ENCODE peak calls at places on chromosomes 6 and 20, in six cellular contexts. X is ovary, V is body of pancreas, P is HCT116, S is IMR-90, F is breast epithelium. Q is an unnamed sample.

GRCh38 chr6:81668615-81669047 is 83.8 kb downstream of the TENT5A start:
- DNase-seq in X (no peak), V (no peak), P (no peak), S (no peak), F (no peak), Q (no peak)

GRCh38 chr6:23505021-23505420 is 621.0 kb upstream of the NRSN1 start:
- DNase-seq in X (no peak), V (no peak), P (no peak), S (peak; percentile 77), F (no peak), Q (no peak)

GRCh38 chr6:34496103-34496685 is 30.3 kb downstream of the PACSIN1 start:
- DNase-seq in X (no peak), V (no peak), P (no peak), S (no peak), F (no peak), Q (no peak)

GRCh38 chr6:16585805-16586204 is 175.5 kb downstream of the ATXN1 start:
- DNase-seq in X (no peak), V (no peak), P (no peak), S (no peak), F (no peak), Q (no peak)

GRCh38 chr20:8663424-8663823 is 405.5 kb upstream of the PLCB4 start:
- DNase-seq in X (no peak), V (no peak), P (no peak), S (no peak), F (no peak), Q (no peak)

GRCh38 chr6:157651731-157652490 is 171.1 kb upstream of the SNX9 start:
- DNase-seq in X (no peak), V (no peak), P (no peak), S (no peak), F (no peak), Q (no peak)

GRCh38 chr20:11445161-11445560 is 472.5 kb upstream of the BTBD3 start:
- DNase-seq in X (no peak), V (no peak), P (no peak), S (no peak), F (no peak), Q (no peak)

GRCh38 chr20:57450419-57450818 is 59.2 kb downstream of the RBM38 start:
- DNase-seq in X (no peak), V (no peak), P (no peak), S (peak; percentile 13), F (no peak), Q (peak; percentile 59)

GRCh38 chr20:32356935-32357868 is 929 bp upstream of the ASXL1 start:
- DNase-seq in X (no peak), V (peak; percentile 45), P (peak; percentile 15), S (peak; percentile 50), F (no peak), Q (peak; percentile 70)

GRCh38 chr20:58652606-58653303 is 1.7 kb downstream of the STX16 start:
- DNase-seq in X (no peak), V (no peak), P (no peak), S (no peak), F (no peak), Q (peak; percentile 32)

GRCh38 chr20:50618537-50618936 is 72.8 kb downstream of the RIPOR3 start:
- DNase-seq in X (no peak), V (no peak), P (no peak), S (no peak), F (no peak), Q (no peak)

GRCh38 chr20:33744773-33745385 is 13.1 kb downstream of the ZNF341 start:
- DNase-seq in X (no peak), V (no peak), P (no peak), S (no peak), F (no peak), Q (no peak)

GRCh38 chr6:106858653-106859092 is 115.9 kb downstream of the CD24 start:
- DNase-seq in X (no peak), V (peak; percentile 18), P (no peak), S (peak; percentile 20), F (peak; percentile 40), Q (peak; percentile 62)

GRCh38 chr20:14744723-14745122 is 407.3 kb upstream of the FLRT3 start:
- DNase-seq in X (no peak), V (no peak), P (no peak), S (no peak), F (no peak), Q (no peak)

GRCh38 chr6:161694995-161695394 is 421.1 kb upstream of the AGPAT4 start:
- DNase-seq in X (no peak), V (peak; percentile 23), P (peak; percentile 7), S (no peak), F (no peak), Q (peak; percentile 17)

GRCh38 chr20:17617212-17617867 is 47.5 kb downstream of the DSTN start:
- DNase-seq in X (peak; percentile 73), V (peak; percentile 58), P (peak; percentile 18), S (no peak), F (peak; percentile 59), Q (peak; percentile 56)

DNA sequence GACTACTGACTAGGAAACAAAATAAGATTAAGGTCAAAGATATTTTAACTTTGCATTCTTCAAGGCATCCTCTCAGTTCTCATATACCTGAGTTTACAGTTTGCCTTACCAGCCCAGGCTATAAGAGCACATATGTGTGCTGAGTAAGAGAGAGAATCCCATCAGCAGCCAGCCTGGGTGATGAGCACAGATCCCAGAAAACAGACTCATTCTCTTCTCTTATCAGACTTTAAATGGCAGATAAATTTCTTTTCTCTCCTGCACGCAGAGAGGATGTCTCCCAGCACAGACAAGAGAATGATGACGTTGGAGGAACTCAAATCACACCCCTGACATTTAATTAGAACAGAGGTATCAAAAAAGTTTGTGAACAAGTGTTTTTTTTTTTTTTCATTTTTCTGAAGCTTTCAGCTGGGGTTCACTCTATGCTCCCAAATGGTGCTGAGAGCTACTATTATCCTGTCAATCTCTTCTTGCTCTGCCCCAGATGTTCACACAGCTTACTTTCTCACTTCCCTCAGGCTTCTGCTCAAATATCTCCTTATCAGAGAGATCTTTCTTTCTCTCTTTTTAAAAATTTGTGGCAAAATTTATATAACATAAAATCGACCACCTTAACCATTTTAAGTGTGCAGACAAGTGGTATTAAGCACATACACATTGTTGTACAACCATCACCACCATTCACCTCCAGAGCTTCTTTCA is 22.4 kb upstream of the HACE1 start:
- DNase-seq in X (no peak), V (no peak), P (no peak), S (no peak), F (no peak), Q (no peak)
- TF ChIP-seq POLR2A in X (no peak), V (no peak), P (no peak), S (no peak), F (no peak), Q (no peak)

DNA sequence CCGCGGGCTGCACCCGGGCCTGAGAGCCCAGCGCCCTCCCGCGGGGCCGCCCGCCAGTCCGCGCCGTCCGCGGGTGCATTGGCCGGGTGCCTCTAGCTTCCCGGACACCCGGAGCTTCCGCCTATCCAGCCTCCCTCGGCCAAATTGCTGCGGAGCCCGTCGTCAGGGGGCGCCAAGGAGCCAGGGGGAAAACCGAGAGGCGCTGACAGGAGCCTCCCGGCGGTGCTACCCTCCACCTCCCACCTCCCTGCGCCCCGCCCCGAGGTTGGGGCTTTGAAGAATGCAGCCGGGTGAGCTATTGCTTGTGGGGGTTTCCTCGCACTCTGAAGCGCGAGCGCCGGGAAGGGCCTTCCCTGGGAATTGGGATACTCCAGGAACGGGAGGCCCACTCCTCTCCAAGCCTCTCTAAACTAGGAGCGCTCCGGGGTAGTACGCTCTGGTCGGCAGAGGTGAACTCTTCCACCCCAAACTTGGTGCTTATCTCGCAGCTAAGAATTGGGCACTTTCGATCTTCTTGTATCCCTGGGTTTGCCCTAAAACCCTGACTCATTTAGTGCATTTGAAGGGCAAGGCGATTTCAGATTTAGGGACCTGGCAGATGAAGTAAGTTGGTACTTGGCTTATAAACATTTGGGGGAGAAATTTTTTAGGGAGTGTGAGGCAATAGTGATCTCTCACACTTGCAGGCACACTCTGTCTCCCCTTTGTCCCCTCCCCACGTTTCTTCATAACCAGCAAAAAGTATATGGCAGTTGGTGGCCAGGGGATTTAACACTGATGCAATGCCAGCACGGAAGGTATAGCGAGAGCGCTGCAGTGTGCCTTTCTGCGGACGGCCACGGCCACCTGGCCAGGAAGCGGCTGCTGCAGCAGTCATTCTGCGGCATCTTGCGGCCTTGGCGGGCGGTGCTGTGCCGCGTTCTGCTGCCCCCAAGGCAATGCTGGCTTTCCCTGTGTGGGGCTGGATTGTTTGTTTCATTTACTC is 556 bp downstream of the BEND6 start:
- DNase-seq in X (peak; percentile 88), V (peak; percentile 78), P (peak; percentile 87), S (peak; percentile 91), F (peak; percentile 53), Q (peak; percentile 85)
- TF ChIP-seq POLR2A in X (no peak), V (no peak), P (no peak), S (no peak), F (no peak), Q (no peak)

DNA sequence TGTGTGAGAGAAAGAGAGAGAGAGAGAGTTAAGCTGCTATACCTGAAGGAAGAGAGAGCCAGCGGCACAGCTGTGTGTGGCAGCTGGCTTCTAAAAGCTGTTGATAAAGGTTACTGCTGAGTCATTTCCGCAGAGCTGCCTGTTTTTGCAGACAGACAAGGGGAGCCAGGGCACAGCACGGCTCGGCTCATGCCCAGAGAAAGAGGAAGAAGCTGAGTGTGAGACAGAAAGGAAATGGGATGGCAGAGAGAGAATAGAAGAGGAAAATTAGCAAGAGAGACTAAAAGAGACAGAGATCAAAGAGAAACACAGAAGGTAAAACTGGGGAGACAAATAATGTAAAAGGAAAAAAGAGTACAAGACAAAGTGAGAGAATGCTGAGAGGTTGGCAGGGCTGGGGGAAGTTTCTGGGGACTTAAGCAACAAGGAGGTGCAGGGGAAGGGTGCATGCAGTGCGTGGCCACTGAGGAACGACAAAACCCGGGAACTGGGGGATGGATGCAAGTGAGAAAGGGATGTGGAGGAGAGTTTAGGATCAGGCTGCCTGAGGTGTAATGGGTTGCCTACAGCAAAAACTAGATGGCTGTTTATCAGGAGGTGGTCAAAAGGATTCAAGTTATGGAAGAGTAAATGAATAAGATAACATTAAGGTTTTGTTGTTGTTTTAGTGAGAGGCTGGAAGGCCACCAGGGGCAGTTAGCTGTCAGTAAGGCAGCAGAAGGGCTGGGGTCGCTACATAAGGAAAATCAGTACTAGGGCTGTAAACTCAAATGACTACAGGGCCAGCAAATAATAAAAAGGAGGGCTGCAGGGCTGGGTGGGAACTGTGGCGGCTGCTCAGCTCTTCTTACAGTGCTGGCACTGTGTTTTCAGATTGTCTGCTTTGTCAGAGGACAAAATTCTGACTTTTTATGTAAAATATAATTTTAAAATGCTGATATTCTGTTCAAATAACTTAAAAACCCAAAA is 22.9 kb downstream of the HLA-A start:
- DNase-seq in X (peak; percentile 59), V (peak; percentile 86), P (peak; percentile 73), S (peak; percentile 91), F (peak; percentile 73), Q (peak; percentile 96)
- TF ChIP-seq POLR2A in X (no peak), V (no peak), P (no peak), S (no peak), F (no peak), Q (peak; percentile 93)

DNA sequence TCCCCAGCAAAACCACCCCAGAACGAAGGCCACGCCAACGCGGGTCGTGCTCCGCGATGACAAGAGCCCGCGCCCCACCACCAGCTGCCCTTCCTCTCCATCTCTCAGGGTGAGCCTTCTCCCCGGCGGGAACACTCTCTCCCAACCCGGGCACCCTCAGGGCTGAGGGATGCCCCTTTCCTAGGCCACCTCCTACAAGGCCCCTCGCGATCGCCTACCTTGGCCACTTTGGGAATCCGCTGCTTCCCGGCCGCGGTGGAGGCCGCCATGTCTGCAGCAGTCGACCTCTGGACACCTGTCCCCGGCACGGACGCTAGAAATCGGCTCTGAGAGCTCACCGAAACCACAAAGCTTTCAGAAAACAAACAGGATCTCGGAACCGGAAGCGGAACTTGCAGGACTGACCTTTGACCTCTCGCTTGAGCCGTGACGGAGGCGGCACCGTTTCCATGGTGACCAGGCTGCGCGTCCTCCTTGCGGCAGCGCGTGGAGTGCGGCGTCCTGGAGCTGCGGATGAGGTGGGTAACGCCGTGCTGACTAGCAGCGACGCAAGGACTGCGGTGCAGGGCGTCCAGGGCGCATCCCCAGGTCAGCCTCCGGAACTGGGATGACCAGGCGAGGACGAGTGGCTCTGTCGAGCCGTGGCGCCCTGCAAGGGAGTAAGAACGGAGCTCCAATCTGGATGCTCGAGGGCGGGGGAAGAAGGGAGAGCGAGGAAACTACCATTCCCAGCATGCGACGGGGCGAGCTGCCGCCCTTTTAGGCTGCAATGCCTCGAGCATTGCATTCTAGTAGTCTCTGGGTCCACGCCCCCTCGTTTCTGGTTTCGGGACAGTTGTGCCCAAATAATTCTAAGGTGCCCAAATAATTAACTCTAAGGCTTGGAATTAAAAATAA is at the start of the genes CFAP61 and CRNKL1:
- DNase-seq in X (peak; percentile 95), V (peak; percentile 97), P (peak; percentile 94), S (peak; percentile 95), F (peak; percentile 93), Q (peak; percentile 97)
- TF ChIP-seq POLR2A in X (no peak), V (no peak), P (peak; percentile 54), S (no peak), F (no peak), Q (peak; percentile 72)

Q was measured in erythroblast.